ENCODE peak calls at places on chromosomes 4 and X, in seven cellular contexts. One of them, this sample, is unnamed.

GRCh38 chrX:39857780-39858179 is 240.0 kb downstream of the BCOR start:
- DNase-seq in midbrain: no peak
- DNase-seq in smooth muscle cell of the brain vasculature: no peak
- DNase-seq in amygdala: no peak
- DNase-seq in NCI-H1930: no peak
- DNase-seq in cardiac fibroblast: no peak
- DNase-seq in GM23248: no peak
- DNase-seq in this sample: peak

GRCh38 chrX:57286507-57287251 is at the start of gene FAAH2:
- DNase-seq in midbrain: no peak
- DNase-seq in smooth muscle cell of the brain vasculature: no peak
- DNase-seq in amygdala: no peak
- DNase-seq in NCI-H1930: peak
- DNase-seq in cardiac fibroblast: no peak
- DNase-seq in GM23248: no peak
- DNase-seq in this sample: no peak

GRCh38 chr4:182213024-182213423 is 30.2 kb upstream of the TENM3 start:
- DNase-seq in midbrain: no peak
- DNase-seq in smooth muscle cell of the brain vasculature: no peak
- DNase-seq in amygdala: no peak
- DNase-seq in NCI-H1930: no peak
- DNase-seq in cardiac fibroblast: peak
- DNase-seq in GM23248: no peak
- DNase-seq in this sample: no peak

GRCh38 chr4:45640281-45640680 is 483.6 kb downstream of the GABRG1 start:
- DNase-seq in midbrain: no peak
- DNase-seq in smooth muscle cell of the brain vasculature: no peak
- DNase-seq in amygdala: no peak
- DNase-seq in NCI-H1930: no peak
- DNase-seq in cardiac fibroblast: no peak
- DNase-seq in GM23248: no peak
- DNase-seq in this sample: no peak

GRCh38 chr4:165115301-165115700 is 2.6 kb upstream of the TMEM192 start:
- DNase-seq in midbrain: no peak
- DNase-seq in smooth muscle cell of the brain vasculature: no peak
- DNase-seq in amygdala: no peak
- DNase-seq in NCI-H1930: no peak
- DNase-seq in cardiac fibroblast: no peak
- DNase-seq in GM23248: no peak
- DNase-seq in this sample: no peak

GRCh38 chr4:4847011-4847410 is 12.5 kb upstream of the MSX1 start:
- DNase-seq in midbrain: no peak
- DNase-seq in smooth muscle cell of the brain vasculature: no peak
- DNase-seq in amygdala: no peak
- DNase-seq in NCI-H1930: no peak
- DNase-seq in cardiac fibroblast: no peak
- DNase-seq in GM23248: no peak
- DNase-seq in this sample: no peak

GRCh38 chrX:18012974-18013373 is 151.9 kb upstream of the RAI2 start:
- DNase-seq in midbrain: no peak
- DNase-seq in smooth muscle cell of the brain vasculature: no peak
- DNase-seq in amygdala: no peak
- DNase-seq in NCI-H1930: no peak
- DNase-seq in cardiac fibroblast: no peak
- DNase-seq in GM23248: no peak
- DNase-seq in this sample: no peak

GRCh38 chr4:40991908-40992307 is 222.4 kb downstream of the APBB2 start:
- DNase-seq in midbrain: no peak
- DNase-seq in smooth muscle cell of the brain vasculature: no peak
- DNase-seq in amygdala: no peak
- DNase-seq in NCI-H1930: no peak
- DNase-seq in cardiac fibroblast: no peak
- DNase-seq in GM23248: no peak
- DNase-seq in this sample: no peak

GRCh38 chrX:3312109-3312508 is 34.3 kb downstream of the MXRA5 start:
- DNase-seq in midbrain: no peak
- DNase-seq in smooth muscle cell of the brain vasculature: no peak
- DNase-seq in amygdala: no peak
- DNase-seq in NCI-H1930: no peak
- DNase-seq in cardiac fibroblast: no peak
- DNase-seq in GM23248: no peak
- DNase-seq in this sample: no peak

GRCh38 chrX:30777575-30777974 is 111.5 kb downstream of the TAB3 start:
- DNase-seq in midbrain: no peak
- DNase-seq in smooth muscle cell of the brain vasculature: no peak
- DNase-seq in amygdala: no peak
- DNase-seq in NCI-H1930: no peak
- DNase-seq in cardiac fibroblast: no peak
- DNase-seq in GM23248: no peak
- DNase-seq in this sample: no peak

GRCh38 chrX:40877869-40878268 is 142.5 kb upstream of the MED14 start:
- DNase-seq in midbrain: peak
- DNase-seq in smooth muscle cell of the brain vasculature: no peak
- DNase-seq in amygdala: no peak
- DNase-seq in NCI-H1930: no peak
- DNase-seq in cardiac fibroblast: peak
- DNase-seq in GM23248: peak
- DNase-seq in this sample: peak

This sample was measured in mesenchymal stem cell.